ENCODE peak calls at places on chromosomes 13 and 19, in nine cellular contexts. L is activated CD4-positive, alpha-beta T cell treated with anti-CD3 and anti-CD28 coated beads, Interleukin-2, amount 50 U/mL, for 1 hour; V is DMS79; I is psoas muscle; S is astrocyte of the hippocampus; F is stimulated activated CD8-positive, alpha-beta memory T cell treated with anti-CD3 and anti-CD28 coated beads, Interleukin-2, amount 100 ng/mL, for 48 hours; J is WTC11; P is nucleus accumbens; X is NCI-H446 treated with DMSO at 0.1 percent for 48 hours. D is an unnamed sample.

GRCh38 chr13:48493076-48493765 is 39.7 kb downstream of the RCBTB2 start:
- DNase-seq in I (no peak), P (no peak), L (no peak), J (no peak), F (no peak), V (no peak), X (no peak), S (no peak), D (peak; percentile 62)

GRCh38 chr13:44969858-44970484 is 19.3 kb downstream of the NUFIP1 start:
- DNase-seq in I (no peak), V (no peak), P (no peak), F (no peak), S (peak; percentile 80), X (peak; percentile 40), L (no peak), J (no peak), D (peak; percentile 23)

GRCh38 chr19:18519962-18520847 is 1.7 kb downstream of the ELL start:
- DNase-seq in P (peak; percentile 33), X (no peak), V (peak; percentile 48), J (peak; percentile 67), I (peak; percentile 86), L (peak; percentile 55), F (no peak), S (peak; percentile 83), D (peak; percentile 59)

GRCh38 chr13:80030491-80030890 is 310.4 kb downstream of the SPRY2 start:
- DNase-seq in I (no peak), L (no peak), V (no peak), F (no peak), S (peak; percentile 51), P (no peak), X (no peak), J (peak; percentile 16), D (no peak)

GRCh38 chr13:110353339-110353977 is 46.4 kb downstream of the COL4A2 start:
- DNase-seq in F (no peak), X (no peak), I (no peak), P (no peak), S (no peak), J (no peak), V (no peak), L (no peak), D (no peak)

GRCh38 chr19:38723606-38724379 is 20.5 kb downstream of the CAPN12 start:
- DNase-seq in V (no peak), S (no peak), I (no peak), F (no peak), L (no peak), P (no peak), J (no peak), X (no peak), D (no peak)

GRCh38 chr13:97334690-97335089 is 99.3 kb upstream of the RAP2A start:
- DNase-seq in I (no peak), S (no peak), P (no peak), F (no peak), V (no peak), X (no peak), L (no peak), J (no peak), D (no peak)

GRCh38 chr13:31625115-31625514 is 114.2 kb upstream of the RXFP2 start:
- DNase-seq in V (no peak), J (no peak), I (no peak), X (no peak), P (no peak), F (no peak), L (no peak), S (no peak), D (no peak)

GRCh38 chr19:18431351-18432197 is 6.4 kb downstream of the ISYNA1 start:
- DNase-seq in X (no peak), V (no peak), S (no peak), F (no peak), J (no peak), I (no peak), L (no peak), P (no peak), D (no peak)

GRCh38 chr13:113786262-113786841 is 27.3 kb downstream of the TMEM255B start:
- DNase-seq in I (no peak), V (no peak), X (no peak), L (no peak), S (no peak), J (no peak), F (no peak), P (no peak), D (no peak)

GRCh38 chr19:53007200-53008054 is 6.3 kb upstream of the ERVV-1 start:
- DNase-seq in V (no peak), X (no peak), L (no peak), J (no peak), P (no peak), I (no peak), F (no peak), S (no peak), D (no peak)

GRCh38 chr13:114148521-114148855 is 16.1 kb upstream of the RASA3 start:
- DNase-seq in I (no peak), P (no peak), S (no peak), F (peak; percentile 68), X (no peak), V (no peak), L (peak; percentile 80), J (no peak), D (peak; percentile 98)

GRCh38 chr19:11091343-11092153 is 2.3 kb downstream of the LDLR start:
- DNase-seq in V (no peak), P (peak; percentile 25), L (peak; percentile 62), J (no peak), X (no peak), F (no peak), S (peak; percentile 97), I (peak; percentile 59), D (peak; percentile 67)

GRCh38 chr13:110767476-110767875 is 54.0 kb downstream of the ING1 start:
- DNase-seq in X (no peak), V (no peak), L (no peak), J (no peak), I (no peak), F (no peak), S (no peak), P (no peak), D (no peak)

GRCh38 chr13:114020750-114021463 is 47.0 kb upstream of the C13orf46 start:
- DNase-seq in J (no peak), I (no peak), F (no peak), V (peak; percentile 34), P (no peak), L (no peak), S (no peak), X (no peak), D (no peak)

GRCh38 chr13:51999525-51999924 is 11.7 kb downstream of the ATP7B start:
- DNase-seq in X (no peak), F (no peak), I (peak; percentile 80), J (no peak), P (no peak), S (peak; percentile 57), L (no peak), V (no peak), D (no peak)

GRCh38 chr13:113947321-113948033 is 26.4 kb downstream of the C13orf46 start:
- DNase-seq in J (peak; percentile 30), V (no peak), S (peak; percentile 56), P (peak; percentile 12), F (no peak), X (no peak), I (peak; percentile 84), L (no peak), D (no peak)

GRCh38 chr19:29672933-29673336 is 7.7 kb downstream of the PLEKHF1 start:
- DNase-seq in X (no peak), L (peak; percentile 85), V (no peak), J (no peak), I (peak; percentile 61), F (peak; percentile 75), S (no peak), P (no peak), D (peak; percentile 94)

GRCh38 chr13:33855371-33855895 is 37.5 kb downstream of the RFC3 start:
- DNase-seq in F (no peak), L (no peak), X (no peak), I (no peak), S (no peak), J (no peak), P (no peak), V (no peak), D (no peak)

GRCh38 chr13:91158015-91158390 is 189.5 kb upstream of the MIR17HG start:
- DNase-seq in S (no peak), I (no peak), X (no peak), P (no peak), F (no peak), L (no peak), V (no peak), J (no peak), D (no peak)

GRCh38 chr13:110593430-110594130 is 21.8 kb upstream of the NAXD start:
- DNase-seq in J (no peak), I (no peak), V (peak; percentile 32), L (no peak), F (no peak), S (peak; percentile 69), X (no peak), P (no peak), D (no peak)

GRCh38 chr19:45500918-45501729 is 2.9 kb downstream of the PPM1N start:
- DNase-seq in S (no peak), X (no peak), L (no peak), F (no peak), I (no peak), J (no peak), V (no peak), P (no peak), D (no peak)

GRCh38 chr19:53977991-53978731 is 13.3 kb upstream of the CACNG6 start:
- DNase-seq in F (peak; percentile 21), L (no peak), P (peak; percentile 82), X (no peak), J (peak; percentile 99), S (peak; percentile 93), V (no peak), I (peak; percentile 81), D (peak; percentile 18)

GRCh38 chr13:113404723-113405471 is 41.0 kb upstream of the GRTP1 start:
- DNase-seq in V (no peak), I (peak; percentile 83), J (no peak), P (no peak), S (no peak), X (no peak), L (no peak), F (no peak), D (no peak)

GRCh38 chr13:25196971-25197370 is 24.9 kb upstream of the AMER2 start:
- DNase-seq in L (no peak), J (no peak), P (no peak), X (no peak), F (no peak), S (no peak), I (no peak), V (no peak), D (no peak)

GRCh38 chr19:3284759-3285646 is 60.5 kb downstream of the CELF5 start:
- DNase-seq in S (peak; percentile 63), J (peak; percentile 100), X (no peak), I (peak; percentile 62), L (peak; percentile 68), V (no peak), P (no peak), F (peak; percentile 82), D (peak; percentile 66)

GRCh38 chr19:10533656-10534386 is 9.9 kb upstream of the ATG4D start:
- DNase-seq in L (no peak), F (no peak), X (no peak), P (no peak), J (no peak), V (no peak), S (peak; percentile 81), I (no peak), D (no peak)

GRCh38 chr19:49301165-49301865 is 23.7 kb downstream of the SLC6A16 start:
- DNase-seq in L (peak; percentile 81), J (peak; percentile 93), X (no peak), F (peak; percentile 84), I (peak; percentile 81), S (peak; percentile 67), P (peak; percentile 5), V (no peak), D (peak; percentile 64)

GRCh38 chr13:46340631-46341111 is 46.4 kb downstream of the RUBCNL start:
- DNase-seq in I (no peak), X (no peak), F (no peak), V (no peak), J (no peak), L (no peak), S (no peak), P (no peak), D (no peak)

GRCh38 chr13:96751089-96751488 is 243.2 kb downstream of the OXGR1 start:
- DNase-seq in L (no peak), X (no peak), S (no peak), P (no peak), J (no peak), F (no peak), V (no peak), I (no peak), D (no peak)

GRCh38 chr13:48532146-48532472 is 771 bp downstream of the RCBTB2 start:
- DNase-seq in J (peak; percentile 13), P (no peak), S (peak; percentile 79), I (no peak), V (no peak), F (no peak), X (no peak), L (no peak), D (no peak)

D was measured in CD4-positive, CD25-positive, alpha-beta regulatory T cell.